ENCODE peak calls at places on chromosomes 4 and X, in five cellular contexts. One of them, this sample, is unnamed.
A peak's percentile ranks its signal among the peaks of the same experiment; 100 is the strongest.

GRCh38 chr4:183328832-183329231 is 6.6 kb upstream of the CLDN24 start:
- DNase-seq in A549: no peak
- DNase-seq in esophagus squamous epithelium: no peak
- DNase-seq in RWPE1: no peak
- DNase-seq in upper lobe of left lung: no peak
- DNase-seq in this sample: peak; percentile 25

GRCh38 chr4:133147922-133148689 is 988 bp upstream of the PCDH10 start:
- DNase-seq in upper lobe of left lung: no peak
- DNase-seq in A549: peak; percentile 58
- DNase-seq in RWPE1: no peak
- DNase-seq in esophagus squamous epithelium: no peak
- DNase-seq in this sample: peak; percentile 71

GRCh38 chr4:155543126-155543765 is 123.4 kb upstream of the GUCY1A1 start:
- DNase-seq in esophagus squamous epithelium: no peak
- DNase-seq in RWPE1: no peak
- DNase-seq in A549: no peak
- DNase-seq in upper lobe of left lung: no peak
- DNase-seq in this sample: no peak

GRCh38 chr4:186296481-186296880 is 30.5 kb downstream of the F11 start:
- DNase-seq in A549: no peak
- DNase-seq in upper lobe of left lung: no peak
- DNase-seq in RWPE1: no peak
- DNase-seq in esophagus squamous epithelium: no peak
- DNase-seq in this sample: no peak

GRCh38 chr4:2396781-2397368 is 21.6 kb downstream of the ZFYVE28 start:
- DNase-seq in esophagus squamous epithelium: no peak
- DNase-seq in A549: no peak
- DNase-seq in upper lobe of left lung: no peak
- DNase-seq in RWPE1: no peak
- DNase-seq in this sample: no peak

GRCh38 chrX:142089193-142089592 is 115.9 kb downstream of the MAGEC2 start:
- DNase-seq in upper lobe of left lung: no peak
- DNase-seq in esophagus squamous epithelium: no peak
- DNase-seq in RWPE1: peak; percentile 1
- DNase-seq in A549: peak; percentile 36
- DNase-seq in this sample: no peak

GRCh38 chrX:155767101-155767878 is 113.9 kb upstream of the VAMP7 start:
- DNase-seq in upper lobe of left lung: peak; percentile 35
- DNase-seq in A549: peak; percentile 84
- DNase-seq in RWPE1: peak; percentile 23
- DNase-seq in esophagus squamous epithelium: no peak
- DNase-seq in this sample: no peak

GRCh38 chr4:1752284-1753041 is 31.1 kb downstream of the TACC3 start:
- DNase-seq in RWPE1: no peak
- DNase-seq in A549: no peak
- DNase-seq in upper lobe of left lung: peak; percentile 69
- DNase-seq in esophagus squamous epithelium: no peak
- DNase-seq in this sample: no peak

GRCh38 chr4:15186149-15186548 is 183.9 kb downstream of the CPEB2 start:
- DNase-seq in RWPE1: no peak
- DNase-seq in A549: no peak
- DNase-seq in upper lobe of left lung: no peak
- DNase-seq in esophagus squamous epithelium: no peak
- DNase-seq in this sample: no peak

GRCh38 chr4:2288051-2288541 is 26.2 kb upstream of the MXD4 start:
- DNase-seq in esophagus squamous epithelium: no peak
- DNase-seq in A549: no peak
- DNase-seq in RWPE1: no peak
- DNase-seq in upper lobe of left lung: no peak
- DNase-seq in this sample: peak; percentile 64

GRCh38 chr4:6390357-6390756 is 82.1 kb downstream of the PPP2R2C start:
- DNase-seq in RWPE1: no peak
- DNase-seq in esophagus squamous epithelium: no peak
- DNase-seq in upper lobe of left lung: no peak
- DNase-seq in A549: no peak
- DNase-seq in this sample: no peak

GRCh38 chr4:141643557-141643956 is 7.2 kb downstream of the IL15 start:
- DNase-seq in esophagus squamous epithelium: no peak
- DNase-seq in upper lobe of left lung: no peak
- DNase-seq in A549: peak; percentile 57
- DNase-seq in RWPE1: peak; percentile 88
- DNase-seq in this sample: no peak

GRCh38 chr4:137390707-137391106 is 141.6 kb downstream of the PCDH18 start:
- DNase-seq in esophagus squamous epithelium: no peak
- DNase-seq in A549: no peak
- DNase-seq in upper lobe of left lung: no peak
- DNase-seq in RWPE1: no peak
- DNase-seq in this sample: no peak

GRCh38 chr4:1193206-1194027 is 21.0 kb upstream of the SPON2 start:
- DNase-seq in upper lobe of left lung: no peak
- DNase-seq in A549: no peak
- DNase-seq in esophagus squamous epithelium: no peak
- DNase-seq in RWPE1: no peak
- DNase-seq in this sample: peak; percentile 63

GRCh38 chr4:8568068-8568668 is 12.0 kb upstream of the GPR78 start:
- DNase-seq in RWPE1: no peak
- DNase-seq in esophagus squamous epithelium: no peak
- DNase-seq in upper lobe of left lung: no peak
- DNase-seq in A549: no peak
- DNase-seq in this sample: no peak

GRCh38 chr4:12576409-12576808 is 907.7 kb downstream of the RAB28 start:
- DNase-seq in A549: no peak
- DNase-seq in upper lobe of left lung: no peak
- DNase-seq in RWPE1: no peak
- DNase-seq in esophagus squamous epithelium: no peak
- DNase-seq in this sample: no peak

GRCh38 chr4:120964596-120964995 is 42.1 kb upstream of the PRDM5 start:
- DNase-seq in esophagus squamous epithelium: no peak
- DNase-seq in RWPE1: no peak
- DNase-seq in upper lobe of left lung: no peak
- DNase-seq in A549: no peak
- DNase-seq in this sample: no peak

GRCh38 chrX:103157511-103158316 is 57.2 kb upstream of the BEX4 start:
- DNase-seq in A549: peak; percentile 23
- DNase-seq in esophagus squamous epithelium: no peak
- DNase-seq in RWPE1: no peak
- DNase-seq in upper lobe of left lung: no peak
- DNase-seq in this sample: no peak

GRCh38 chrX:49812177-49812576 is 16.9 kb upstream of the PAGE4 start:
- DNase-seq in RWPE1: no peak
- DNase-seq in esophagus squamous epithelium: no peak
- DNase-seq in A549: no peak
- DNase-seq in upper lobe of left lung: no peak
- DNase-seq in this sample: no peak

GRCh38 chr4:6777636-6778281 is 4.8 kb upstream of the KIAA0232 start:
- DNase-seq in esophagus squamous epithelium: no peak
- DNase-seq in RWPE1: no peak
- DNase-seq in A549: no peak
- DNase-seq in upper lobe of left lung: peak; percentile 36
- DNase-seq in this sample: no peak

GRCh38 chrX:133254666-133255065 is 36.5 kb upstream of the TFDP3 start:
- DNase-seq in esophagus squamous epithelium: no peak
- DNase-seq in upper lobe of left lung: no peak
- DNase-seq in RWPE1: peak; percentile 13
- DNase-seq in A549: no peak
- DNase-seq in this sample: no peak

GRCh38 chr4:163566257-163566656 is 71.8 kb downstream of the TMA16 start:
- DNase-seq in RWPE1: no peak
- DNase-seq in esophagus squamous epithelium: no peak
- DNase-seq in upper lobe of left lung: no peak
- DNase-seq in A549: no peak
- DNase-seq in this sample: no peak

GRCh38 chr4:15963001-15963451 is at the start of gene FGFBP2:
- DNase-seq in esophagus squamous epithelium: no peak
- DNase-seq in RWPE1: peak; percentile 31
- DNase-seq in upper lobe of left lung: peak; percentile 31
- DNase-seq in A549: peak; percentile 48
- DNase-seq in this sample: no peak

GRCh38 chr4:86653237-86653865 is 59.2 kb downstream of the PTPN13 start:
- DNase-seq in upper lobe of left lung: no peak
- DNase-seq in esophagus squamous epithelium: no peak
- DNase-seq in A549: peak; percentile 29
- DNase-seq in RWPE1: no peak
- DNase-seq in this sample: no peak

GRCh38 chr4:123452585-123452984 is 56.0 kb downstream of the SPRY1 start:
- DNase-seq in upper lobe of left lung: peak; percentile 80
- DNase-seq in RWPE1: peak; percentile 69
- DNase-seq in A549: peak; percentile 11
- DNase-seq in esophagus squamous epithelium: no peak
- DNase-seq in this sample: no peak

GRCh38 chr4:26596843-26597242 is 13.0 kb downstream of the TBC1D19 start:
- DNase-seq in A549: no peak
- DNase-seq in upper lobe of left lung: no peak
- DNase-seq in RWPE1: no peak
- DNase-seq in esophagus squamous epithelium: no peak
- DNase-seq in this sample: no peak

GRCh38 chrX:77742788-77743476 is 43.1 kb downstream of the ATRX start:
- DNase-seq in upper lobe of left lung: peak; percentile 31
- DNase-seq in esophagus squamous epithelium: no peak
- DNase-seq in A549: no peak
- DNase-seq in RWPE1: no peak
- DNase-seq in this sample: no peak

DNA sequence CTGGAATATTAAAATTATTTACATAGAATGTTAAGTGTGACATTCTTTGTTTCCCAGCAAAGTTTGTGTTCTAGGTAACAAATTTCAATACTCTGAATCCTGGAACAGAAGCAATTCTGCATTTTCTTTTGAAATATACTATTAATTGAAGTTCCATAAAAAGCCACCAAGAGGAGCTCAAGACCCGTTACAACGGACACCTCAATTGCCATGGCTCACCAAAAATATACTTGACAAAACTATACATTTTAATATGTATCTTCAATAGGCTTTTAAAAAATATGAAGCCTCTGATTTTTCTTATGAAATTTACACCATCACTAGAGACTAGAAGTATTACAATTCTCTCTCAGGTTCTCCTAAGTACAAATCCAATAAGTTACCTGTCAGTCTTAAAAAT is 111.4 kb downstream of the NYX start:
- DNase-seq in esophagus squamous epithelium: no peak
- DNase-seq in upper lobe of left lung: no peak
- DNase-seq in RWPE1: peak; percentile 1
- DNase-seq in A549: peak; percentile 29
- DNase-seq in this sample: no peak
- TF ChIP-seq CTCF in esophagus squamous epithelium: no peak
- TF ChIP-seq CTCF in upper lobe of left lung: peak; percentile 22
- TF ChIP-seq CTCF in RWPE1: no peak
- TF ChIP-seq CTCF in A549: peak; percentile 65
- TF ChIP-seq CTCF in this sample: peak; percentile 64

GRCh38 chr4:174522183-174523002 is at the start of gene HPGD:
- DNase-seq in upper lobe of left lung: peak; percentile 79
- DNase-seq in RWPE1: no peak
- DNase-seq in esophagus squamous epithelium: no peak
- DNase-seq in A549: peak; percentile 73
- DNase-seq in this sample: peak; percentile 70
- TF ChIP-seq CTCF in upper lobe of left lung: no peak
- TF ChIP-seq CTCF in RWPE1: no peak
- TF ChIP-seq CTCF in esophagus squamous epithelium: no peak
- TF ChIP-seq CTCF in A549: no peak
- TF ChIP-seq CTCF in this sample: no peak

GRCh38 chrX:13360146-13360545 is 40.3 kb upstream of the ATXN3L start:
- DNase-seq in upper lobe of left lung: no peak
- DNase-seq in esophagus squamous epithelium: no peak
- DNase-seq in A549: no peak
- DNase-seq in RWPE1: no peak
- DNase-seq in this sample: no peak
- TF ChIP-seq CTCF in upper lobe of left lung: no peak
- TF ChIP-seq CTCF in esophagus squamous epithelium: no peak
- TF ChIP-seq CTCF in A549: no peak
- TF ChIP-seq CTCF in RWPE1: no peak
- TF ChIP-seq CTCF in this sample: no peak

GRCh38 chr4:139453371-139454110 is 380 bp upstream of the RAB33B start:
- DNase-seq in esophagus squamous epithelium: peak; percentile 89
- DNase-seq in upper lobe of left lung: peak; percentile 99
- DNase-seq in A549: peak; percentile 97
- DNase-seq in RWPE1: peak; percentile 92
- DNase-seq in this sample: peak; percentile 96
- TF ChIP-seq CTCF in esophagus squamous epithelium: peak; percentile 3
- TF ChIP-seq CTCF in upper lobe of left lung: peak; percentile 14
- TF ChIP-seq CTCF in A549: no peak
- TF ChIP-seq CTCF in RWPE1: peak; percentile 21
- TF ChIP-seq CTCF in this sample: peak; percentile 24

GRCh38 chrX:9566150-9566621 is 101.3 kb downstream of the TBL1X start:
- DNase-seq in upper lobe of left lung: peak; percentile 41
- DNase-seq in A549: peak; percentile 69
- DNase-seq in RWPE1: peak; percentile 39
- DNase-seq in esophagus squamous epithelium: no peak
- DNase-seq in this sample: no peak
- TF ChIP-seq CTCF in upper lobe of left lung: no peak
- TF ChIP-seq CTCF in A549: no peak
- TF ChIP-seq CTCF in RWPE1: no peak
- TF ChIP-seq CTCF in esophagus squamous epithelium: no peak
- TF ChIP-seq CTCF in this sample: no peak

DNA sequence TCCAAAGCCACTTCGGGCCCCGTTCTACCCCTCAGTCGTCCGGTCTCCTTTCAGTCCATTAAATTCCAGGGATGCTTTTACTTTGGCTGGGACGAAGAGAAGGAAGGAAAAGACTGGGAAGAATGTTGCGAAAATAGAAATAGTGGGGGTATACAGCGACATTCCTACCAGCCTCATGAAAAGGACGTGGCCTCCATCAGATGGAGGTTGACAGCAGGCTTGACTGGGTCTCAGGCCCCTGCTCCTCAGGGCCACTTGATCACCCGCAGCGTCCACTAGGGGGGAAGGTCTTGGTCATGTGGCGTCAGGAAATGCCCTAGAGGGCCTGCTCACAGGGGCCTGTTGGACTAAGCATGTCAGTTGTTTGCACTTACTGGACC is 671 bp upstream of the ANKRD50 start:
- DNase-seq in upper lobe of left lung: peak; percentile 80
- DNase-seq in A549: peak; percentile 89
- DNase-seq in RWPE1: peak; percentile 49
- DNase-seq in esophagus squamous epithelium: no peak
- DNase-seq in this sample: peak; percentile 69
- TF ChIP-seq CTCF in upper lobe of left lung: peak; percentile 50
- TF ChIP-seq CTCF in A549: no peak
- TF ChIP-seq CTCF in RWPE1: peak; percentile 53
- TF ChIP-seq CTCF in esophagus squamous epithelium: peak; percentile 27
- TF ChIP-seq CTCF in this sample: peak; percentile 74

DNA sequence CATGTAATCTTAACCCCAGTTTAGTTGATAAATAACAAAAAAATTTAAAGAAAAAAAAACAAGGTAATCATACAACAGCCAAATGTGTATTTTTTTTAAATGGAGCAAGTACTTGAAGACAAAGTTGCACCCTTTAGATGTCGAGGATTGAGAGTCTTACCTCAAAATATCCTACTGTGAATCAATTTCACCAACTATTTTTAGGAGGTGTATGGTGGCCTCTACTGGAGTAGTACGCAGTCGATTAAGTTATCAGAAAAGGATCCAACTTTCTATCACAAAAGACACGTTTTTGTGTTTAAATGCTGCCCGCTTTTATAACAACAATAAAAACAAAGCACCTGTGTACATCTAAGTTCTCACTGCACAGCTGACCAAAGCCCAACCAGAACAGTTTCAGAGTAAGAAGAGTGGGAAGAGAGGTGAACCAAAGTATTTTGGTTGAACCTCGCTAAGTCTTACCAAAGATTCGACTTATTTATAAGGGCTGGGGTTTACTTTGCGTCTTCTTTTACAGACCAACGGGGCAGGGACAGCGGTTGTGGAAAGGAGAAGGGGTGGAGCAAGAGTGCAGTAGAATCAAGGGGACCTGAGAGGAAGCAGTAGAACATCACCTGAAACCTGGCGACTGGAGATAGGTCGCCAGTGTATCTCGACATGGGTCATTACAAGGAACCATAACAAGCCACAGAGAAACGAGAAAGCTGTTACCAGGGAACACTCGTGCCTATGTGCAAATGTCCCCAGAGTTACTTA is 1.2 kb downstream of the RPS6KA6 start:
- DNase-seq in esophagus squamous epithelium: no peak
- DNase-seq in A549: peak; percentile 5
- DNase-seq in RWPE1: no peak
- DNase-seq in upper lobe of left lung: no peak
- DNase-seq in this sample: no peak
- TF ChIP-seq CTCF in esophagus squamous epithelium: no peak
- TF ChIP-seq CTCF in A549: no peak
- TF ChIP-seq CTCF in RWPE1: no peak
- TF ChIP-seq CTCF in upper lobe of left lung: no peak
- TF ChIP-seq CTCF in this sample: no peak

This sample was measured in type B pancreatic cell.